ENCODE peak calls at places on chromosome 17, in nine cellular contexts. R, E, Z, K, B, H, T, D and Y are unnamed samples.

GRCh38 chr17:63305857-63306256 is 140.2 kb downstream of the CYB561 start:
- DNase-seq in R (no peak), E (no peak), Z (no peak), K (no peak), B (no peak), H (no peak), T (no peak), D (no peak), Y (no peak)

GRCh38 chr17:43025766-43026537 is 921 bp downstream of the RND2 start:
- DNase-seq in R (no peak), E (no peak), Z (no peak), K (no peak), B (no peak), H (no peak), T (no peak), D (no peak), Y (no peak)

GRCh38 chr17:9893606-9894005 is 11.5 kb downstream of the RCVRN start:
- DNase-seq in R (no peak), E (no peak), Z (no peak), K (no peak), B (no peak), H (no peak), T (peak; percentile 42), D (no peak), Y (no peak)

GRCh38 chr17:61997649-61998048 is 67.4 kb downstream of the MED13 start:
- DNase-seq in R (no peak), E (no peak), Z (no peak), K (no peak), B (no peak), H (no peak), T (peak; percentile 20), D (peak; percentile 42), Y (no peak)

GRCh38 chr17:13099906-13100305 is 82.1 kb upstream of the ELAC2 start:
- DNase-seq in R (no peak), E (no peak), Z (no peak), K (no peak), B (no peak), H (no peak), T (no peak), D (no peak), Y (no peak)

GRCh38 chr17:66190738-66191606 is 961 bp downstream of the CEP112 start:
- DNase-seq in R (peak; percentile 44), E (no peak), Z (no peak), K (no peak), B (no peak), H (no peak), T (peak; percentile 49), D (peak; percentile 64), Y (peak; percentile 23)

GRCh38 chr17:47733047-47733413 is at the start of gene TBX21:
- DNase-seq in R (peak; percentile 78), E (peak; percentile 87), Z (peak; percentile 40), K (peak; percentile 69), B (peak; percentile 95), H (peak; percentile 72), T (peak; percentile 37), D (peak; percentile 56), Y (peak; percentile 59)

GRCh38 chr17:17779015-17779611 is 57.7 kb downstream of the SREBF1 start:
- DNase-seq in R (no peak), E (no peak), Z (no peak), K (peak; percentile 73), B (no peak), H (no peak), T (peak; percentile 62), D (peak; percentile 39), Y (no peak)

GRCh38 chr17:7477392-7478275 is 1.8 kb downstream of the ZBTB4 start:
- DNase-seq in R (peak; percentile 77), E (peak; percentile 81), Z (no peak), K (peak; percentile 85), B (no peak), H (peak; percentile 82), T (peak; percentile 99), D (peak; percentile 95), Y (peak; percentile 33)

GRCh38 chr17:7476951-7477350 is 2.5 kb downstream of the ZBTB4 start:
- DNase-seq in R (no peak), E (no peak), Z (no peak), K (no peak), B (no peak), H (no peak), T (no peak), D (no peak), Y (no peak)

GRCh38 chr17:7479139-7479388 is 367 bp downstream of the ZBTB4 start:
- DNase-seq in R (no peak), E (no peak), Z (no peak), K (no peak), B (no peak), H (no peak), T (no peak), D (no peak), Y (no peak)

GRCh38 chr17:7478276-7479138 is 924 bp downstream of the ZBTB4 start:
- DNase-seq in R (peak; percentile 77), E (peak; percentile 88), Z (peak; percentile 64), K (peak; percentile 79), B (peak; percentile 78), H (peak; percentile 86), T (peak; percentile 63), D (peak; percentile 68), Y (peak; percentile 64)

DNA sequence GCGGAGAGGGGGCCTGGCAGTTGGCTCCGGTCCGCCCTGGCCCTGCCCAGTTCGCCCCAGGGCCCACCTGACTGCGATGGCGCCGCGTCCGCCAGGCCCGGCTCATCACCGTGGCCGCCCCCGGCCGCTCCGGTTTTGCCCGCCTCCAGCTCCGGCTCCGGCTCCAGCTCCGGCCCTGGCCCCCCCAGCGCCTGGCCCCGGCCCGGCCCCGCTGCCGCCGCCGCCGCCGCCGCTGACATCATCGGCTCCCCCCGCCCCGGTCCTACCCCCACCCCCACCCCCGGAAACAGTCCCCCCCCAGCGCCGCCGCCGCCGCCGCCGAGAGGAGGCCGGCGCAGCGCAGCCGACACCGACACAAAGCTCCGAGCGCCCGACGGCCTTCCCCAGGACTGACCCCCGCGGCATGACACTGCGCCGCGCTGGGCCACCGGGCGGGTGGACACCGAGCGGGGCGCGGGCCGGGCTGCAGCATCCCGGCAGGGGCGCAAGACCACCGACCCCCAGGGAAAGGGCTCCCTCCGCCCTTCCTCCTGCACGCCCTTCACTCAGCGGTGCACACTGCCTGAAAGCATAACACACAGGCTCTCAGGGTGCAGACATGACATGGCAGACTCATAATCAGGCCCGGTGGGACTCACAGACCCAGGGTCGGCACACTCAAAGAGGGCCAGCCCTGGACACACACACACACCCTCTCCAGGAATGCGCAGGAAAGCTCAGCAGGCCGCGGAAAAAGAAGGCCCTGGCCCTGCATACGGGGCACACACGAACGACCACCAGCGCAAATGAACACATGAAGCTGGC is at the start of gene ZBTB4:
- DNase-seq in R (peak; percentile 76), E (peak; percentile 89), Z (peak; percentile 51), K (peak; percentile 84), B (peak; percentile 73), H (peak; percentile 82), T (peak; percentile 65), D (peak; percentile 79), Y (peak; percentile 50)
- H3K4me1 ChIP-seq in R (peaks cover 51% of the 10 kb centered on the region), E (peaks cover 59% of the 10 kb centered on the region), Z (peaks cover 17% of the 10 kb centered on the region), K (no peaks in the 10 kb centered on the region), B (peaks cover 44% of the 10 kb centered on the region), H (peaks cover 71% of the 10 kb centered on the region), T (peaks cover 44% of the 10 kb centered on the region), D (peaks cover 49% of the 10 kb centered on the region), Y (peaks cover 4% of the 10 kb centered on the region)

GRCh38 chr17:8488491-8488890 is 52.8 kb downstream of the NDEL1 start:
- DNase-seq in R (no peak), E (no peak), Z (no peak), K (no peak), B (no peak), H (no peak), T (no peak), D (no peak), Y (no peak)
- H3K4me1 ChIP-seq in R (no peaks in the 10 kb centered on the region), E (no peaks in the 10 kb centered on the region), Z (no peaks in the 10 kb centered on the region), K (no peaks in the 10 kb centered on the region), B (no peaks in the 10 kb centered on the region), H (no peaks in the 10 kb centered on the region), T (peaks cover 7% of the 10 kb centered on the region), D (peaks cover 3% of the 10 kb centered on the region), Y (no peaks in the 10 kb centered on the region)

GRCh38 chr17:1733759-1734158 is 8.9 kb upstream of the SERPINF2 start:
- DNase-seq in R (no peak), E (no peak), Z (no peak), K (no peak), B (no peak), H (no peak), T (no peak), D (no peak), Y (no peak)

GRCh38 chr17:1731194-1731506 is 6.6 kb downstream of the WDR81 start:
- DNase-seq in R (no peak), E (no peak), Z (no peak), K (no peak), B (no peak), H (no peak), T (no peak), D (no peak), Y (no peak)

GRCh38 chr17:1733047-1733357 is 8.5 kb downstream of the WDR81 start:
- DNase-seq in R (no peak), E (no peak), Z (no peak), K (no peak), B (no peak), H (no peak), T (no peak), D (no peak), Y (no peak)

GRCh38 chr17:1730345-1731193 is 6.1 kb downstream of the WDR81 start:
- DNase-seq in R (peak; percentile 84), E (peak; percentile 86), Z (no peak), K (peak; percentile 88), B (no peak), H (peak; percentile 95), T (peak; percentile 83), D (no peak), Y (peak; percentile 52)

GRCh38 chr17:1732241-1733046 is 7.9 kb downstream of the WDR81 start:
- DNase-seq in R (no peak), E (no peak), Z (no peak), K (peak; percentile 60), B (no peak), H (no peak), T (no peak), D (no peak), Y (no peak)
- H3K4me1 ChIP-seq in R (peaks cover 56% of the 10 kb centered on the region), E (peaks cover 59% of the 10 kb centered on the region), Z (no peaks in the 10 kb centered on the region), K (no peaks in the 10 kb centered on the region), B (peaks cover 10% of the 10 kb centered on the region), H (peaks cover 28% of the 10 kb centered on the region), T (peaks cover 41% of the 10 kb centered on the region), D (peaks cover 47% of the 10 kb centered on the region), Y (peaks cover 4% of the 10 kb centered on the region)

GRCh38 chr17:57283203-57283971 is 27.1 kb downstream of the MSI2 start:
- DNase-seq in R (no peak), E (no peak), Z (no peak), K (no peak), B (no peak), H (no peak), T (no peak), D (no peak), Y (no peak)

GRCh38 chr17:57284984-57285646 is 28.8 kb downstream of the MSI2 start:
- DNase-seq in R (no peak), E (no peak), Z (no peak), K (no peak), B (peak; percentile 85), H (no peak), T (no peak), D (no peak), Y (no peak)

GRCh38 chr17:57284583-57284982 is 28.3 kb downstream of the MSI2 start:
- DNase-seq in R (no peak), E (no peak), Z (no peak), K (no peak), B (no peak), H (no peak), T (no peak), D (no peak), Y (no peak)

GRCh38 chr17:57286372-57287105 is 30.2 kb downstream of the MSI2 start:
- DNase-seq in R (no peak), E (no peak), Z (no peak), K (no peak), B (no peak), H (no peak), T (no peak), D (no peak), Y (no peak)

GRCh38 chr17:57285681-57286080 is 29.4 kb downstream of the MSI2 start:
- DNase-seq in R (no peak), E (no peak), Z (no peak), K (no peak), B (no peak), H (no peak), T (no peak), D (no peak), Y (no peak)
- H3K4me1 ChIP-seq in R (no peaks in the 10 kb centered on the region), E (peaks cover 11% of the 10 kb centered on the region), Z (no peaks in the 10 kb centered on the region), K (no peaks in the 10 kb centered on the region), B (peaks cover 36% of the 10 kb centered on the region), H (peaks cover 41% of the 10 kb centered on the region), T (peaks cover 6% of the 10 kb centered on the region), D (no peaks in the 10 kb centered on the region), Y (no peaks in the 10 kb centered on the region)